ENCODE peak calls at places on chromosomes 1 and 21, in seven cellular contexts. One of them, this sample, is unnamed.

GRCh38 chr1:46806196-46807020 is 7.6 kb downstream of the CYP4B1 start:
- DNase-seq in left lung: no peak
- DNase-seq in GM12892: no peak
- DNase-seq in skeletal muscle cell: no peak
- DNase-seq in amygdala: no peak
- DNase-seq in activated CD4-positive, CD25-positive, alpha-beta regulatory T cell: no peak
- DNase-seq in CD8-positive, alpha-beta T cell: no peak
- DNase-seq in this sample: no peak

GRCh38 chr1:30990594-30990993 is 74.9 kb downstream of the PUM1 start:
- DNase-seq in GM12892: no peak
- DNase-seq in activated CD4-positive, CD25-positive, alpha-beta regulatory T cell: no peak
- DNase-seq in CD8-positive, alpha-beta T cell: no peak
- DNase-seq in skeletal muscle cell: no peak
- DNase-seq in amygdala: no peak
- DNase-seq in left lung: no peak
- DNase-seq in this sample: no peak

GRCh38 chr1:164518692-164519332 is 40.2 kb upstream of the PBX1 start:
- DNase-seq in amygdala: no peak
- DNase-seq in GM12892: no peak
- DNase-seq in CD8-positive, alpha-beta T cell: no peak
- DNase-seq in left lung: no peak
- DNase-seq in activated CD4-positive, CD25-positive, alpha-beta regulatory T cell: no peak
- DNase-seq in skeletal muscle cell: no peak
- DNase-seq in this sample: no peak

GRCh38 chr1:10754571-10755329 is 41.7 kb downstream of the CASZ1 start:
- DNase-seq in skeletal muscle cell: no peak
- DNase-seq in activated CD4-positive, CD25-positive, alpha-beta regulatory T cell: no peak
- DNase-seq in amygdala: no peak
- DNase-seq in left lung: no peak
- DNase-seq in GM12892: no peak
- DNase-seq in CD8-positive, alpha-beta T cell: no peak
- DNase-seq in this sample: no peak

GRCh38 chr21:39022901-39023693 is 160.2 kb downstream of the PSMG1 start:
- DNase-seq in skeletal muscle cell: no peak
- DNase-seq in activated CD4-positive, CD25-positive, alpha-beta regulatory T cell: no peak
- DNase-seq in GM12892: no peak
- DNase-seq in left lung: peak
- DNase-seq in CD8-positive, alpha-beta T cell: no peak
- DNase-seq in amygdala: no peak
- DNase-seq in this sample: no peak

GRCh38 chr1:91428182-91428798 is 23.7 kb upstream of the HFM1 start:
- DNase-seq in GM12892: no peak
- DNase-seq in activated CD4-positive, CD25-positive, alpha-beta regulatory T cell: no peak
- DNase-seq in left lung: peak
- DNase-seq in amygdala: no peak
- DNase-seq in skeletal muscle cell: no peak
- DNase-seq in CD8-positive, alpha-beta T cell: no peak
- DNase-seq in this sample: no peak

GRCh38 chr1:114215426-114215825 is 61.8 kb upstream of the SYT6 start:
- DNase-seq in amygdala: no peak
- DNase-seq in activated CD4-positive, CD25-positive, alpha-beta regulatory T cell: no peak
- DNase-seq in left lung: no peak
- DNase-seq in CD8-positive, alpha-beta T cell: no peak
- DNase-seq in skeletal muscle cell: no peak
- DNase-seq in GM12892: no peak
- DNase-seq in this sample: no peak

GRCh38 chr1:44587796-44588460 is 86.4 kb downstream of the TMEM53 start:
- DNase-seq in amygdala: peak
- DNase-seq in CD8-positive, alpha-beta T cell: no peak
- DNase-seq in left lung: no peak
- DNase-seq in GM12892: no peak
- DNase-seq in activated CD4-positive, CD25-positive, alpha-beta regulatory T cell: no peak
- DNase-seq in skeletal muscle cell: no peak
- DNase-seq in this sample: no peak

GRCh38 chr21:43904316-43904925 is 39.4 kb downstream of the AGPAT3 start:
- DNase-seq in activated CD4-positive, CD25-positive, alpha-beta regulatory T cell: no peak
- DNase-seq in skeletal muscle cell: no peak
- DNase-seq in CD8-positive, alpha-beta T cell: no peak
- DNase-seq in amygdala: no peak
- DNase-seq in left lung: no peak
- DNase-seq in GM12892: no peak
- DNase-seq in this sample: no peak

GRCh38 chr1:20069932-20070331 is at the start of gene PLA2G5:
- DNase-seq in GM12892: no peak
- DNase-seq in activated CD4-positive, CD25-positive, alpha-beta regulatory T cell: no peak
- DNase-seq in CD8-positive, alpha-beta T cell: no peak
- DNase-seq in skeletal muscle cell: no peak
- DNase-seq in amygdala: peak
- DNase-seq in left lung: no peak
- DNase-seq in this sample: no peak

GRCh38 chr1:8800416-8800815 is 17.0 kb downstream of the RERE start:
- DNase-seq in GM12892: no peak
- DNase-seq in skeletal muscle cell: no peak
- DNase-seq in activated CD4-positive, CD25-positive, alpha-beta regulatory T cell: no peak
- DNase-seq in left lung: no peak
- DNase-seq in CD8-positive, alpha-beta T cell: no peak
- DNase-seq in amygdala: no peak
- DNase-seq in this sample: no peak

GRCh38 chr1:185338719-185339622 is 21.9 kb upstream of the IVNS1ABP start:
- DNase-seq in activated CD4-positive, CD25-positive, alpha-beta regulatory T cell: no peak
- DNase-seq in skeletal muscle cell: no peak
- DNase-seq in left lung: no peak
- DNase-seq in CD8-positive, alpha-beta T cell: peak
- DNase-seq in GM12892: peak
- DNase-seq in amygdala: no peak
- DNase-seq in this sample: no peak

GRCh38 chr1:212666116-212666775 is 33.4 kb downstream of the BATF3 start:
- DNase-seq in activated CD4-positive, CD25-positive, alpha-beta regulatory T cell: no peak
- DNase-seq in skeletal muscle cell: no peak
- DNase-seq in GM12892: no peak
- DNase-seq in amygdala: no peak
- DNase-seq in CD8-positive, alpha-beta T cell: no peak
- DNase-seq in left lung: no peak
- DNase-seq in this sample: no peak

GRCh38 chr1:15279576-15280230 is 32.7 kb downstream of the FHAD1 start:
- DNase-seq in amygdala: no peak
- DNase-seq in skeletal muscle cell: no peak
- DNase-seq in CD8-positive, alpha-beta T cell: no peak
- DNase-seq in activated CD4-positive, CD25-positive, alpha-beta regulatory T cell: no peak
- DNase-seq in left lung: no peak
- DNase-seq in GM12892: no peak
- DNase-seq in this sample: no peak

GRCh38 chr1:10924030-10924429 is 88.4 kb upstream of the TARDBP start:
- DNase-seq in skeletal muscle cell: no peak
- DNase-seq in GM12892: no peak
- DNase-seq in amygdala: no peak
- DNase-seq in left lung: no peak
- DNase-seq in CD8-positive, alpha-beta T cell: no peak
- DNase-seq in activated CD4-positive, CD25-positive, alpha-beta regulatory T cell: no peak
- DNase-seq in this sample: no peak

GRCh38 chr1:35851175-35851869 is 31.7 kb upstream of the AGO1 start:
- DNase-seq in activated CD4-positive, CD25-positive, alpha-beta regulatory T cell: no peak
- DNase-seq in CD8-positive, alpha-beta T cell: no peak
- DNase-seq in GM12892: no peak
- DNase-seq in skeletal muscle cell: peak
- DNase-seq in amygdala: no peak
- DNase-seq in left lung: no peak
- DNase-seq in this sample: no peak

GRCh38 chr1:46037597-46037936 is 94.9 kb downstream of the PIK3R3 start:
- DNase-seq in left lung: no peak
- DNase-seq in CD8-positive, alpha-beta T cell: no peak
- DNase-seq in GM12892: no peak
- DNase-seq in amygdala: no peak
- DNase-seq in activated CD4-positive, CD25-positive, alpha-beta regulatory T cell: no peak
- DNase-seq in skeletal muscle cell: no peak
- DNase-seq in this sample: no peak

GRCh38 chr1:41870076-41870562 is 48.6 kb downstream of the HIVEP3 start:
- DNase-seq in skeletal muscle cell: no peak
- DNase-seq in activated CD4-positive, CD25-positive, alpha-beta regulatory T cell: no peak
- DNase-seq in left lung: no peak
- DNase-seq in CD8-positive, alpha-beta T cell: no peak
- DNase-seq in amygdala: no peak
- DNase-seq in GM12892: no peak
- DNase-seq in this sample: no peak

GRCh38 chr1:182120411-182121258 is 59.1 kb upstream of the ZNF648 start:
- DNase-seq in amygdala: peak
- DNase-seq in left lung: no peak
- DNase-seq in GM12892: no peak
- DNase-seq in skeletal muscle cell: no peak
- DNase-seq in CD8-positive, alpha-beta T cell: no peak
- DNase-seq in activated CD4-positive, CD25-positive, alpha-beta regulatory T cell: no peak
- DNase-seq in this sample: peak

GRCh38 chr1:246373828-246374569 is 133.1 kb downstream of the SMYD3 start:
- DNase-seq in amygdala: no peak
- DNase-seq in CD8-positive, alpha-beta T cell: no peak
- DNase-seq in left lung: no peak
- DNase-seq in GM12892: no peak
- DNase-seq in skeletal muscle cell: no peak
- DNase-seq in activated CD4-positive, CD25-positive, alpha-beta regulatory T cell: no peak
- DNase-seq in this sample: no peak

GRCh38 chr1:31410871-31411270 is 2.1 kb upstream of the SERINC2 start:
- DNase-seq in activated CD4-positive, CD25-positive, alpha-beta regulatory T cell: no peak
- DNase-seq in CD8-positive, alpha-beta T cell: no peak
- DNase-seq in skeletal muscle cell: no peak
- DNase-seq in left lung: no peak
- DNase-seq in amygdala: no peak
- DNase-seq in GM12892: no peak
- DNase-seq in this sample: no peak

GRCh38 chr21:33940846-33941245 is 25.2 kb upstream of the ATP5PO start:
- DNase-seq in left lung: no peak
- DNase-seq in skeletal muscle cell: no peak
- DNase-seq in activated CD4-positive, CD25-positive, alpha-beta regulatory T cell: no peak
- DNase-seq in CD8-positive, alpha-beta T cell: no peak
- DNase-seq in amygdala: no peak
- DNase-seq in GM12892: no peak
- DNase-seq in this sample: no peak

GRCh38 chr1:95095833-95096217 is 21.3 kb upstream of the TLCD4 start:
- DNase-seq in left lung: no peak
- DNase-seq in amygdala: no peak
- DNase-seq in GM12892: peak
- DNase-seq in activated CD4-positive, CD25-positive, alpha-beta regulatory T cell: no peak
- DNase-seq in CD8-positive, alpha-beta T cell: no peak
- DNase-seq in skeletal muscle cell: no peak
- DNase-seq in this sample: no peak

GRCh38 chr1:24392982-24393645 is 20.5 kb downstream of the STPG1 start:
- DNase-seq in skeletal muscle cell: no peak
- DNase-seq in CD8-positive, alpha-beta T cell: no peak
- DNase-seq in activated CD4-positive, CD25-positive, alpha-beta regulatory T cell: no peak
- DNase-seq in amygdala: no peak
- DNase-seq in left lung: no peak
- DNase-seq in GM12892: no peak
- DNase-seq in this sample: no peak

GRCh38 chr1:66282343-66282852 is 251.6 kb upstream of the SGIP1 start:
- DNase-seq in CD8-positive, alpha-beta T cell: peak
- DNase-seq in GM12892: peak
- DNase-seq in skeletal muscle cell: peak
- DNase-seq in left lung: no peak
- DNase-seq in activated CD4-positive, CD25-positive, alpha-beta regulatory T cell: peak
- DNase-seq in amygdala: no peak
- DNase-seq in this sample: no peak

GRCh38 chr1:224542783-224543440 is 73.2 kb upstream of the CNIH3 start:
- DNase-seq in CD8-positive, alpha-beta T cell: no peak
- DNase-seq in skeletal muscle cell: peak
- DNase-seq in left lung: no peak
- DNase-seq in activated CD4-positive, CD25-positive, alpha-beta regulatory T cell: no peak
- DNase-seq in amygdala: no peak
- DNase-seq in GM12892: no peak
- DNase-seq in this sample: no peak

GRCh38 chr1:29688477-29689365 is 452.4 kb downstream of the PTPRU start:
- DNase-seq in amygdala: no peak
- DNase-seq in CD8-positive, alpha-beta T cell: no peak
- DNase-seq in skeletal muscle cell: peak
- DNase-seq in activated CD4-positive, CD25-positive, alpha-beta regulatory T cell: no peak
- DNase-seq in GM12892: no peak
- DNase-seq in left lung: no peak
- DNase-seq in this sample: no peak

GRCh38 chr1:34166191-34167090 is 1.4 kb upstream of the CSMD2 start:
- DNase-seq in left lung: peak
- DNase-seq in amygdala: peak
- DNase-seq in CD8-positive, alpha-beta T cell: no peak
- DNase-seq in activated CD4-positive, CD25-positive, alpha-beta regulatory T cell: no peak
- DNase-seq in skeletal muscle cell: no peak
- DNase-seq in GM12892: no peak
- DNase-seq in this sample: no peak

GRCh38 chr1:155695107-155695506 is 6.2 kb downstream of the DAP3 start:
- DNase-seq in GM12892: no peak
- DNase-seq in left lung: no peak
- DNase-seq in CD8-positive, alpha-beta T cell: no peak
- DNase-seq in amygdala: no peak
- DNase-seq in activated CD4-positive, CD25-positive, alpha-beta regulatory T cell: no peak
- DNase-seq in skeletal muscle cell: no peak
- DNase-seq in this sample: no peak

GRCh38 chr1:21816602-21817302 is 4.7 kb downstream of the LDLRAD2 start:
- DNase-seq in CD8-positive, alpha-beta T cell: no peak
- DNase-seq in skeletal muscle cell: peak
- DNase-seq in left lung: no peak
- DNase-seq in amygdala: no peak
- DNase-seq in GM12892: no peak
- DNase-seq in activated CD4-positive, CD25-positive, alpha-beta regulatory T cell: no peak
- DNase-seq in this sample: no peak

GRCh38 chr21:31593161-31593560 is 66.3 kb upstream of the SOD1 start:
- DNase-seq in amygdala: peak
- DNase-seq in GM12892: no peak
- DNase-seq in left lung: no peak
- DNase-seq in skeletal muscle cell: no peak
- DNase-seq in CD8-positive, alpha-beta T cell: no peak
- DNase-seq in activated CD4-positive, CD25-positive, alpha-beta regulatory T cell: no peak
- DNase-seq in this sample: no peak

GRCh38 chr1:219639843-219640606 is 27.1 kb upstream of the ZC3H11B start:
- DNase-seq in GM12892: no peak
- DNase-seq in CD8-positive, alpha-beta T cell: no peak
- DNase-seq in amygdala: no peak
- DNase-seq in left lung: no peak
- DNase-seq in activated CD4-positive, CD25-positive, alpha-beta regulatory T cell: no peak
- DNase-seq in skeletal muscle cell: no peak
- DNase-seq in this sample: no peak

GRCh38 chr1:154208677-154209390 is 2.7 kb upstream of the CFAP141 start:
- DNase-seq in GM12892: no peak
- DNase-seq in CD8-positive, alpha-beta T cell: no peak
- DNase-seq in left lung: no peak
- DNase-seq in activated CD4-positive, CD25-positive, alpha-beta regulatory T cell: no peak
- DNase-seq in skeletal muscle cell: no peak
- DNase-seq in amygdala: no peak
- DNase-seq in this sample: no peak

GRCh38 chr1:162361349-162361748 is 15.3 kb downstream of the SPATA46 start:
- DNase-seq in GM12892: no peak
- DNase-seq in amygdala: no peak
- DNase-seq in CD8-positive, alpha-beta T cell: no peak
- DNase-seq in skeletal muscle cell: no peak
- DNase-seq in left lung: no peak
- DNase-seq in activated CD4-positive, CD25-positive, alpha-beta regulatory T cell: no peak
- DNase-seq in this sample: no peak

GRCh38 chr1:233791750-233792149 is 112.7 kb upstream of the SLC35F3 start:
- DNase-seq in GM12892: no peak
- DNase-seq in CD8-positive, alpha-beta T cell: no peak
- DNase-seq in activated CD4-positive, CD25-positive, alpha-beta regulatory T cell: no peak
- DNase-seq in left lung: no peak
- DNase-seq in amygdala: no peak
- DNase-seq in skeletal muscle cell: no peak
- DNase-seq in this sample: no peak

This sample was measured in HEK293T.